ENCODE peak calls at places on chromosomes 6 and 20, in eight cellular contexts. T is omental fat pad, L is endothelial cell, B is fibroblast of lung, X is neural crest cell, W is left ventricle myocardium inferior, Y is hepatocyte, A is cardiac muscle cell. K is an unnamed sample.

GRCh38 chr20:13220194-13220856 is 749 bp upstream of the ISM1 start:
- DNase-seq in X (peak), Y (peak), A (peak), L (peak), B (peak), W (peak), T (no peak), K (peak)

GRCh38 chr20:44720617-44720993 is 5.4 kb downstream of the CCN5 start:
- DNase-seq in Y (no peak), X (no peak), W (no peak), L (no peak), T (no peak), B (peak), A (no peak), K (no peak)

GRCh38 chr6:165748390-165748789 is 85.3 kb upstream of the PDE10A start:
- DNase-seq in Y (no peak), X (no peak), A (no peak), L (no peak), T (no peak), W (no peak), B (no peak), K (no peak)

GRCh38 chr6:149028767-149029405 is 282.1 kb downstream of the UST start:
- DNase-seq in Y (peak), T (no peak), B (peak), X (peak), W (no peak), L (peak), A (peak), K (peak)

GRCh38 chr6:137240168-137240567 is 21.0 kb upstream of the IFNGR1 start:
- DNase-seq in W (peak), A (no peak), B (peak), Y (peak), X (no peak), T (no peak), L (no peak), K (no peak)

GRCh38 chr6:125753218-125753936 is 3.9 kb downstream of the HEY2 start:
- DNase-seq in X (no peak), T (no peak), W (no peak), L (no peak), Y (no peak), A (no peak), B (peak), K (no peak)

GRCh38 chr6:155224618-155225017 is 39.2 kb upstream of the CLDN20 start:
- DNase-seq in B (no peak), W (no peak), Y (peak), A (no peak), T (no peak), L (no peak), X (no peak), K (no peak)

GRCh38 chr6:81988446-81988845 is 236.0 kb upstream of the TENT5A start:
- DNase-seq in B (no peak), L (no peak), A (no peak), Y (no peak), X (no peak), T (no peak), W (no peak), K (no peak)

GRCh38 chr6:98875375-98875774 is 41.0 kb downstream of the POU3F2 start:
- DNase-seq in W (peak), A (no peak), T (no peak), B (no peak), X (no peak), Y (no peak), L (no peak), K (no peak)

GRCh38 chr6:7697432-7697819 is 28.5 kb upstream of the BMP6 start:
- DNase-seq in Y (no peak), A (no peak), X (no peak), W (no peak), L (no peak), B (no peak), T (no peak), K (no peak)

GRCh38 chr6:169724554-169725269 is 412 bp upstream of the PHF10 start:
- DNase-seq in W (peak), X (peak), A (peak), B (peak), Y (peak), L (peak), T (no peak), K (peak)

GRCh38 chr6:110448846-110449544 is 27.4 kb downstream of the SLC22A16 start:
- DNase-seq in X (no peak), Y (no peak), A (no peak), B (no peak), T (no peak), L (no peak), W (no peak), K (no peak)

GRCh38 chr20:50291428-50292323 is 101.0 kb downstream of the CEBPB start:
- DNase-seq in L (no peak), W (peak), X (no peak), Y (no peak), A (no peak), T (no peak), B (no peak), K (no peak)

GRCh38 chr6:108884211-108885059 is 36.2 kb downstream of the ARMC2 start:
- DNase-seq in Y (no peak), A (no peak), W (no peak), X (no peak), L (no peak), B (no peak), T (no peak), K (no peak)

DNA sequence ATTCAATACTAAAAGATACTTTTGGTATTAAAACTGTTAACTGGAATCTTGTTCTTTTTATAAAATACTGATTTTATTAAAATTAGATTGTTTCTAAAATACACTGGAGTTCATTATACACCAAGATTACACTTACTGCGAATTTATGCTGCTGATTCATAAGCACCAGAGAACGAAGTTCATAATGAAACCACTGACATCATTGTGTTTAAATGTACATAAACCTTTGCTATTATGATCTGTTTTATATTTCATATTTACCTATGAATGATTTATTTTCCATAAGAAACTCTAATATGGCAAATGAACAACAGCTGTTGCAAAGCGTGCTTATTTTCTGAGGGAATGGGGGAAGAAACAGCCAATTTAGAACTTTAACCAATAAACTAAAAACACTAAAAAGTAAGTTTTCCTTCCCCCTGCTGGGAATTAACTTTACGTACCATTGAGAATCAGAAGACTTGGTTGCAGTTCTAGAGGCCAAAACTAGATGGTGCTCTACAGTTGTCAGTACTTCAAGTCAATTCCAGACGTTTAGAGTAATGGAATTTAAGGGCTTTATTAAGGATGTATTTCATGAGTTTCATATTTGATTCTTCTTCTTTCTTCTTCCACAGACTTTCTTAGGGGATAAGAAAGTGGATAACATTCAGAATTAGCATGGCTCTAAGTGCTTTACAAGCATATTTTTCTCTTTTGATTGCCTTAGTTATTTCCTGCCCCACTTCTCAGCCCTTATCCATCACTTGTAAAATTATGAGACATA is 30.8 kb upstream of the COL19A1 start:
- DNase-seq in X (no peak), L (peak), B (peak), W (no peak), A (peak), Y (peak), T (no peak), K (peak)
- TF ChIP-seq CTCF in X (peak), L (peak), B (peak), W (peak), A (peak), Y (peak), T (no peak), K (peak)

DNA sequence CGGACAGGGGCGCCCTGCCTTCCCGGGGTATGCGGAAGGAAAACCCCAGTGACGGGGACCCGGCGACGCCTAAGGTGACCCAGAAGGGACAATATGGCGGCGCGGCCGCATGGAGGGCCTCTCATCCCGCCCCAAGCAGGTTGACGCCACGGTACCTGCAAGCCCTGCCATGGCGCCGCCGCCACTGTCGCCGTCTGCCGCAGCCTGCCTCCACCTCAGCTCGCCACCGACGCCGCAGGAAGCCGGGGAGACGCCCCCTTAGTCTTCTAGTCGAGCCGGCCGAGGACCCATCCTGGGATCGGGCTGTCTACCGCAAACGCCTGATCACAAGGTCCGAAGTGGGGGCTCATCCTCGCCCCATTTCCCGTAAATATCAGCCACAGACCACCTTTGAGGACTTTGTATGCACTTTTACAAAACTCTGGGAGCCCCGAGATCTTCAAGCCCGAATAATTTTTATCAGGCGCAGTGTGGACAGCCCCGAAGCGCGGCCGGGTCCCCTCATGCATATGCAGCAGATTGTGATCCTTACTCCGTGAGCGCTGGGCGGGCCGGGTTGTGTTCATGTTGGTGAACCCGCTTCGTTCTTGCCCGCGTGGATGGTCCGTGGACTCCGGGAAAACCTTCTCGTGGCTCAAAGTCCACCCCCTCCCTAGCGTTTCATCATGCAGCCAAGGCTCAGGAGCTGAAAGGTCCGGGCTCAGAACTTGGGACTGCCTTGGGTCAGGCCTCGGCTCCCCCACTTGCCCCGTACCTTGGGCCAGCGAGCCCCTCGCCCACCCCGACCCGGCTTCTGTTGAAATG is at the start of gene BLCAP:
- DNase-seq in T (peak), A (peak), X (peak), L (peak), W (peak), B (peak), Y (peak), K (peak)
- TF ChIP-seq CTCF in T (no peak), A (no peak), X (no peak), L (no peak), W (no peak), B (no peak), Y (no peak), K (no peak)

DNA sequence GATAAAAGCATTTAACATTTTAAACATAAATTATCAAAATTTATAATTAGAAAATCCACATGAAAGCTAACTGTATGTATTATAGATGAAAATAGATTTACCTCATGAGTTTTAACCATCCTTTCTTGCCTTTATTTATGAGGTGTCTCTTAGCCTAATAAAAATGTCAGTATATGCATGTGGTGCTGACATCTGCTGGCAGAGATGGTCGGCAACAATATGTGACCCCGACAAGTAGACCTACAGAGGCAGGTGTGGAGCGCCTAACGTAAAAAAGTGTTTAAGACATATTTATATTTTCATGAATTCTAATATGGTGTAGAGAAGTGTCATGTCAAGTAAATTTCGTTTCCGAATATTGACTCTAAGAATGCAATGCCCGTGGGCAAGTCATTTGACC is 149.0 kb upstream of the FUT9 start:
- DNase-seq in W (no peak), B (no peak), A (peak), X (no peak), Y (peak), T (no peak), L (peak), K (peak)
- TF ChIP-seq CTCF in W (peak), B (no peak), A (no peak), X (peak), Y (peak), T (no peak), L (peak), K (no peak)

GRCh38 chr20:46037036-46037435 is 8.0 kb downstream of the SLC12A5 start:
- DNase-seq in A (no peak), Y (no peak), X (no peak), T (no peak), W (no peak), L (no peak), B (no peak), K (no peak)

GRCh38 chr20:46035713-46036112 is 6.7 kb downstream of the SLC12A5 start:
- DNase-seq in Y (no peak), L (no peak), X (no peak), W (no peak), B (no peak), A (no peak), T (no peak), K (no peak)

GRCh38 chr20:46036370-46036769 is 7.4 kb downstream of the SLC12A5 start:
- DNase-seq in X (no peak), W (no peak), Y (no peak), T (no peak), L (no peak), A (no peak), B (no peak), K (no peak)

GRCh38 chr20:46034039-46034438 is 5.0 kb downstream of the SLC12A5 start:
- DNase-seq in X (no peak), T (no peak), Y (no peak), L (no peak), B (no peak), A (no peak), W (no peak), K (no peak)

GRCh38 chr20:46035253-46035652 is 6.2 kb downstream of the SLC12A5 start:
- DNase-seq in X (no peak), L (no peak), Y (no peak), T (no peak), W (no peak), B (no peak), A (no peak), K (no peak)
- TF ChIP-seq CTCF in X (no peak), L (no peak), Y (no peak), T (no peak), W (no peak), B (no peak), A (no peak), K (no peak)

GRCh38 chr20:30376767-30377658 is 880.5 kb upstream of the DEFB115 start:
- DNase-seq in Y (peak), A (peak), B (peak), L (peak), T (peak), W (peak), X (no peak), K (peak)
- TF ChIP-seq CTCF in Y (no peak), A (peak), B (peak), L (peak), T (no peak), W (peak), X (no peak), K (peak)

DNA sequence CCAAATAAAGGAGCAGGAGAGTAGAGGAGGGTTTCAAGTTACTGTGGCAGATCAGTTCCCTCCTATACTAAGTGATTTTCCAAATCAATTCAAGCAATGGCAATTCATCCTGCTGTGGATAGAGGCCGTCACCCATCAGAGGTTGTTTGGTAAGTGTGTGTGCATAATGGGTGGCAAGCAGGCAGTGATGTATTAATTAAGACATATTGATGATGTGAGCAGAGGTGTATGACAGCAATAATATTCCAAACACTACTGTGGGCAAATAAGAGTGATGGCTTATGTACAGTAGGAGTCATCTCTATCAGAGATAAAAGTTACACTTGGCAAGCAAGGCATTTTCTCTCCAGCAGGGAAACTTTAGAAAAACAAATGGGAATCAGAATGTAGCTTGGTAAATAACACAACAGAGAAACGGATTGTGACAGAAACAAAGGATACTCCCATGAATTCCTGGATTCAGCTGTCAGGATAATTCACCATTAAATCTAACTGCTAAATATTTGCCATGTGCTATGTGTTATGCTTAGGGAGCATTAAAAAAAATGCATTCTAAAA is 196.3 kb downstream of the KHDC1L start:
- DNase-seq in B (no peak), W (no peak), A (no peak), T (no peak), Y (no peak), X (no peak), L (no peak), K (no peak)
- TF ChIP-seq CTCF in B (no peak), W (no peak), A (no peak), T (no peak), Y (no peak), X (no peak), L (no peak), K (no peak)

DNA sequence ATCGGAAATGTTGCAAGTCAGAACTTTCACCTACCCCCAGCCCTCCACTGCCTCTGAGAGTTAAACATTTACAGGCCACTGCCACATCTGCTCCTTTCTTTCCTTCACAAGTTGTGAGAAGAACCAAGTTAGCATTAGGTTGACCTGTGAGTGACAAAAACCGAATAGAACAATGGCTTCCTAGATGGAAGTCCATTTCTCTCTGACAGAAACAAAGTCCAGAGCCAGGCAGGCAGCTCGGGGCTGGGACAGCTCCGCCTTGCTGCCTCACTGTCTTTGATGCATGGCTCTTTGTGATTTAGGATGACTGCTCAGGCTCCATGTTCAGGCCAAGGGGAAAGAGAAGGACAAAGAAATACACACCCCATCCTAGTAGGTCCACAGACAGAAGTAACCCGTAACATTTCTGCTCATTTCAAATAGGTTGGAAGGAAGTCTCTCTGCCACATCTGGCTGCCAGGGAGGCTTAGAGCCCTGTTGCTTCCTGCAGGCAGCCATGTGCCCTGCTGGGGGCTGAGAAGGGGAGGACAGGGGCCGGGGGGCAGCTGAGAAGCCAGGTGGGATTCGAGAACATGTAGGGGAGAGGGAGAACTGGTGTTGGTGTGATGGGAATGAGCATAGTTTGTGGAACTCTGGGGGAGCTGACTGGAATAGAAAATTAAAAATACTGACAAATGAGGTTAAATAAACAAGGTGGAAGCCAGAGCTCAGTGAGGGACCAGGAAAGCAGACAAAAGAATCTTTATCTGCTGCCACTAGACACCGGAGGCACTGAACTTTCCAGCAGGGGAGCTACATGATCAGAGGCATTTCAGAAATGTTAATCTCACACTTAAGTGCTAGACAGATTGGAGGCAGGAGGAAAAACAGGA is 19.5 kb upstream of the IER3 start:
- DNase-seq in W (no peak), B (no peak), X (no peak), T (no peak), A (peak), Y (peak), L (no peak), K (no peak)
- TF ChIP-seq CTCF in W (peak), B (no peak), X (peak), T (no peak), A (peak), Y (peak), L (no peak), K (no peak)

K was measured in activated CD8-positive, alpha-beta T cell treated with anti-CD3 and anti-CD28 coated beads for 36 hours.